ENCODE peak calls at places on chromosomes 4 and X, in nine cellular contexts. J is COLO829, X is NAMALWA, H is foreskin fibroblast, M is GM19239, S is occipital lobe, U is GM12891, A is hypothalamus, N is epithelial cell of prostate. V is an unnamed sample.
A peak's percentile ranks its signal among the peaks of the same experiment; 100 is the strongest.

GRCh38 chr4:74540193-74540592 is 95.3 kb downstream of the AREG start:
- DNase-seq in J (no peak), X (no peak), H (no peak), M (no peak), S (no peak), U (no peak), A (no peak), N (no peak), V (peak; percentile 72)

GRCh38 chrX:40465735-40466551 is 114.8 kb upstream of the ATP6AP2 start:
- DNase-seq in J (no peak), X (no peak), H (no peak), M (no peak), S (no peak), U (no peak), A (no peak), N (no peak), V (no peak)

GRCh38 chr4:169098054-169098896 is 88.2 kb upstream of the CBR4 start:
- DNase-seq in J (no peak), X (peak; percentile 26), H (no peak), M (no peak), S (no peak), U (no peak), A (no peak), N (no peak), V (peak; percentile 52)

GRCh38 chr4:169251291-169252235 is 19.2 kb downstream of the SH3RF1 start:
- DNase-seq in J (peak; percentile 45), X (no peak), H (no peak), M (no peak), S (no peak), U (no peak), A (no peak), N (no peak), V (no peak)

GRCh38 chr4:159010563-159011260 is 92.2 kb upstream of the RAPGEF2 start:
- DNase-seq in J (no peak), X (no peak), H (peak; percentile 81), M (no peak), S (peak; percentile 45), U (no peak), A (no peak), N (peak; percentile 64), V (peak; percentile 67)

GRCh38 chr4:81257021-81257420 is 42.0 kb upstream of the PRKG2 start:
- DNase-seq in J (no peak), X (no peak), H (peak; percentile 58), M (no peak), S (no peak), U (no peak), A (no peak), N (no peak), V (peak; percentile 67)

GRCh38 chr4:100311181-100311580 is 120.9 kb upstream of the DDIT4L start:
- DNase-seq in J (no peak), X (peak; percentile 48), H (no peak), M (no peak), S (no peak), U (no peak), A (no peak), N (no peak), V (no peak)

GRCh38 chr4:16505726-16506125 is 279.5 kb upstream of the TAPT1 start:
- DNase-seq in J (no peak), X (peak; percentile 3), H (no peak), M (no peak), S (no peak), U (no peak), A (no peak), N (no peak), V (peak; percentile 23)

GRCh38 chr4:53816561-53816960 is 225.3 kb upstream of the LNX1 start:
- DNase-seq in J (no peak), X (no peak), H (peak; percentile 59), M (no peak), S (no peak), U (no peak), A (no peak), N (no peak), V (peak; percentile 25)

GRCh38 chr4:76216975-76217814 is 3.6 kb upstream of the SCARB2 start:
- DNase-seq in J (no peak), X (no peak), H (no peak), M (no peak), S (no peak), U (no peak), A (no peak), N (no peak), V (no peak)

GRCh38 chr4:86452323-86452995 is 92.6 kb upstream of the MAPK10 start:
- DNase-seq in J (no peak), X (no peak), H (no peak), M (no peak), S (no peak), U (no peak), A (no peak), N (no peak), V (peak; percentile 38)

GRCh38 chrX:76109654-76110053 is 63.2 kb upstream of the PBDC1 start:
- DNase-seq in J (no peak), X (no peak), H (no peak), M (no peak), S (no peak), U (no peak), A (no peak), N (no peak), V (no peak)

GRCh38 chrX:48958635-48959094 is 1.3 kb upstream of the OTUD5 start:
- DNase-seq in J (peak; percentile 25), X (no peak), H (peak; percentile 55), M (no peak), S (no peak), U (no peak), A (peak; percentile 45), N (peak; percentile 8), V (peak; percentile 66)

GRCh38 chr4:15986900-15987299 is 23.9 kb upstream of the FGFBP2 start:
- DNase-seq in J (no peak), X (no peak), H (no peak), M (no peak), S (no peak), U (no peak), A (no peak), N (no peak), V (no peak)

GRCh38 chr4:7328913-7329638 is 105.7 kb downstream of the PSAPL1 start:
- DNase-seq in J (no peak), X (no peak), H (peak; percentile 17), M (no peak), S (no peak), U (no peak), A (peak; percentile 32), N (no peak), V (peak; percentile 57)

GRCh38 chr4:152398060-152398459 is 137.8 kb downstream of the FBXW7 start:
- DNase-seq in J (peak; percentile 35), X (peak; percentile 34), H (no peak), M (no peak), S (no peak), U (no peak), A (no peak), N (no peak), V (peak; percentile 29)